ENCODE peak calls at places on chromosomes 13 and 19, in six cellular contexts. A, D, T, G, I and C are unnamed samples.

GRCh38 chr13:113452942-113453901 is at the start of gene ADPRHL1:
- DNase-seq in A (no peak), D (no peak), T (no peak), G (no peak), I (no peak), C (no peak)

GRCh38 chr19:4369109-4369887 is 25.9 kb downstream of the MPND start:
- DNase-seq in A (peak), D (no peak), T (no peak), G (peak), I (no peak), C (peak)

GRCh38 chr13:28387740-28388501 is 107.0 kb downstream of the FLT1 start:
- DNase-seq in A (no peak), D (no peak), T (no peak), G (no peak), I (no peak), C (no peak)

GRCh38 chr19:10510301-10510802 is 6.9 kb downstream of the S1PR5 start:
- DNase-seq in A (no peak), D (peak), T (no peak), G (no peak), I (no peak), C (no peak)

GRCh38 chr19:12834976-12835757 is 788 bp upstream of the RTBDN start:
- DNase-seq in A (peak), D (no peak), T (no peak), G (no peak), I (no peak), C (peak)

GRCh38 chr13:80033286-80033685 is 307.6 kb downstream of the SPRY2 start:
- DNase-seq in A (no peak), D (no peak), T (no peak), G (no peak), I (no peak), C (no peak)

GRCh38 chr13:42076309-42076713 is 27.9 kb downstream of the DGKH start:
- DNase-seq in A (no peak), D (no peak), T (no peak), G (no peak), I (no peak), C (no peak)

GRCh38 chr19:36169084-36169760 is 17.0 kb upstream of the COX7A1 start:
- DNase-seq in A (peak), D (no peak), T (no peak), G (no peak), I (no peak), C (no peak)

GRCh38 chr13:65894049-65894448 is 1336.1 kb downstream of the PCDH9 start:
- DNase-seq in A (no peak), D (no peak), T (no peak), G (no peak), I (no peak), C (no peak)

GRCh38 chr13:110471833-110472162 is 89.7 kb downstream of the RAB20 start:
- DNase-seq in A (peak), D (no peak), T (no peak), G (no peak), I (no peak), C (no peak)

GRCh38 chr13:39105110-39105509 is 66.9 kb downstream of the NHLRC3 start:
- DNase-seq in A (no peak), D (no peak), T (no peak), G (no peak), I (no peak), C (no peak)

DNA sequence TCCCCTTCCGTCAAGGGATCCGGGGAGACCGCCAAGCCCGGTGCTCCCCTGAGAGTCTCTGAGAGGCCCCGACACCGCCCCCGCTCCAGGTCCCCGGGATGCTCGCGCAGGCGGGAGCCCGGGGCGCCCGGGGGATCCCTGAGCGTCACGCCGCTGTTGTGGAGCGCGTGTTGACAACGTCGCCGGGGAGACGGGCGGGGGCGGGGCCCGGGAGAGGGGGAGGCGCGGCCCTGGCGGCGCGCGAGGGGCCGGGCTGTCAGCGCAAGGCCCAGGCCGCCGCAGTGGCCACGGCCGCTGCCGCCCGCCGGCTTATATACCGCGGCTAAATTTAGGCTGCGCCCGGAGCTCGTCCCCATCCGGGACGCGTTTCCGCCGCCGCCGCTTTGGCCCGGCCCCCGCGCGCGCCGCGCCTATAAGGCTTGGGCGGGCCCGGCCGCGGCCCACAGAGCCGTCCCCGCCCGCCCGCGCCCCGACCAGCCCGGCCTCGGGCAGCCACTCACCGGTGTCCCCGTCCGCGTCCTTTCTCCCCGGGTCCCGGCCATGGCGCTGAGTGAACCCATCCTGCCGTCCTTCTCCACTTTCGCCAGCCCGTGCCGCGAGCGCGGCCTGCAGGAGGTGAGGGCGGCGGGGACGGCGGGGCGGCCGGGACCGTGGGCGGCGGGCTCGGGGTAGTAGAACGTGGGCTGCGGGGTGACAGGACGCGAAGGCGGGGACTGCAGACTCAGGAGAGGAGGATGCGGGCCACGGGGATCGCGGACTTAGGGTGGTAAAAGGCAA is at the start of gene KLF2:
- DNase-seq in A (peak), D (peak), T (peak), G (peak), I (peak), C (peak)
- TF ChIP-seq EP300 in A (no peak), D (no peak), T (no peak), G (peak), I (no peak), C (no peak)

DNA sequence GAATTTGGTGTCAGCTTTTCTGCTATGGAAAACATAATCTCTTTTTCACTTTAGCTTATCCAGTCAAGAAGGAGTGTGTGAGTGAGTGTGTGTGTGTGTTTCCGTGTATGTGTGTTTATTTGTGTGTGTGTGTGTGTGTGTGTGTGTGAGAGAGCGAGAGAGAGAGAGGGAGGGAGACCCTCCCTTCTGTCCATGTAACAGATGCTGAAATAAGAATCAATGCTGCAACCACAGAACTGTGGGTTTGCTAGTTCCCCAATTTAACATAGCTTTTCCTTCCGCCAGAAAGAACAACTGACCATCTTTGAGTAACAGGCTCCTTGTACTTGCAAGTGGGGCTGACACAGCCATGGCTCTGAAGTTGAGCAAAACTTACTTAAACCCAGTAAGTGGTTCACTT is 5.2 kb downstream of the LCP1 start:
- DNase-seq in A (no peak), D (no peak), T (no peak), G (no peak), I (no peak), C (no peak)
- TF ChIP-seq EP300 in A (no peak), D (no peak), T (no peak), G (no peak), I (no peak), C (no peak)

GRCh38 chr13:57698851-57699250 is 67.3 kb downstream of the PCDH17 start:
- DNase-seq in A (no peak), D (no peak), T (no peak), G (no peak), I (no peak), C (no peak)

GRCh38 chr13:57704031-57704430 is 72.5 kb downstream of the PCDH17 start:
- DNase-seq in A (no peak), D (no peak), T (no peak), G (no peak), I (no peak), C (no peak)
- TF ChIP-seq EP300 in A (no peak), D (no peak), T (no peak), G (no peak), I (no peak), C (no peak)

DNA sequence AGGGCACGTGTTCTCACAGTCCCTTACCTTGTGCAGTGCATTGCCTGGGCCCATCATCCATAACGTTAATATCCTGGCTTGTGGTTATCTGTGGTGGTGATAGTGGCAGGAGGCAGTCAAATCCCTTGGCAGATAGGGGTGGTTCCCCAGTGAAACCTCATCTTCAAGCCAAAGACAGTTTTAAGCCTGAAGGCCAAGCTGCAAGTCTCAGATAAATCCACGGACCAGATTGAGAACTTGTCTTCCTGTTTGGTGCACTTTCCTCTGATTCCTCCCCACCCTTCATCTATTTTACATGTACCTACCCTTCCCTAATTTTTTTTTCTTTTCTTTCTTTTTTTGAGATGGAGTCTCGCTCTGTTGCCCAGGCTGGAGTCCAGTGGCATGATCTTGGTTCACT is 4.3 kb upstream of the FBXO17 start:
- DNase-seq in A (no peak), D (no peak), T (no peak), G (no peak), I (no peak), C (no peak)
- TF ChIP-seq EP300 in A (no peak), D (no peak), T (no peak), G (no peak), I (no peak), C (no peak)

GRCh38 chr19:48565090-48565489 is 13.1 kb downstream of the SULT2B1 start:
- DNase-seq in A (no peak), D (peak), T (no peak), G (no peak), I (no peak), C (no peak)

GRCh38 chr19:48573163-48573505 is 21.2 kb downstream of the SULT2B1 start:
- DNase-seq in A (peak), D (no peak), T (no peak), G (no peak), I (no peak), C (no peak)

GRCh38 chr19:48569814-48570213 is 17.8 kb downstream of the SULT2B1 start:
- DNase-seq in A (peak), D (no peak), T (no peak), G (no peak), I (no peak), C (no peak)

GRCh38 chr19:48571378-48572162 is 19.6 kb downstream of the SULT2B1 start:
- DNase-seq in A (peak), D (no peak), T (no peak), G (no peak), I (no peak), C (no peak)

GRCh38 chr19:48568345-48568886 is 16.4 kb downstream of the SULT2B1 start:
- DNase-seq in A (peak), D (peak), T (peak), G (peak), I (peak), C (peak)
- TF ChIP-seq EP300 in A (no peak), D (peak), T (no peak), G (no peak), I (no peak), C (no peak)

DNA sequence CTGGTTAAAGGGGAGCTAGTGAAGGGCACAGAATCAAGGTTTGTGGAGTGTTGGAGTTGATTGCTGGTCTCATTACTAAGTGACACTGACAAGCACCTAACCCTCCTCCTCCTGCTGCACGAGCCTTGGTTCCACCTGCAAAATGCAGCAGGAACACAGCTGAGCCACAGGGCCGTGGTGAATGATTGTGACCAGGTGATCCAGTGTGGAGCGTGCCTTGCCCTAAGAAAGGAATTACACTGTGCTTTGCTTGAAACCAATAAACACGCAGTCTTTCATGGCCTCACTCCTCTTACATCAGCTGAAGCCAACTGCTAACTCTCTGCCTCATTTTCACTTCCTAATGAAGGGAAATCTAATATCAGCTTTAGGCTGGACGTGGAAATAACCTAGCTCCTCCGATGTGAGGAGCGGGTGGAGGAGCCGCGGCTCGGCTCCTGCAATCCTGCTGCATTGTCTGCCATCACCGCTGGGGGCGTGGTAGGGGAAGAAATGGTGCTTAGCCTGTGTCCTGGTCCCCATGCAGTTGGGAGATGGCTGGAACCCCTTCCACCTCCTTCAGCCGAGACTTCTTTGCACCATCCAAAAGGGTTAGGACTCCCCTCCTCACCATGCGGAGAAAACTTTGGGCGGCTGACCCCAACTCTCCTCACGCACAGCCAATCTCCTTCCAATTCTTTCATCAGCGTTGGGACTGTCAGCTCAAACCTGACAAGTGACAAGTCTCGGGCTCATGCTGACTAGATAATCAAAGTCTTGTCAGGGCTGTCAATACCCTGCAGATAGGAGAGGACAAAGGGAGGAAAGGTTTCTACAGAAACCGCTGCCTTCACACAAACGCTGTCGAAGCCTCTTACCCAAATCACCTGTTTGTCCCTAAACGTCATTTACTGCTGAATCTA is 427.9 kb downstream of the ZNF536 start:
- DNase-seq in A (peak), D (peak), T (no peak), G (peak), I (no peak), C (no peak)
- TF ChIP-seq EP300 in A (no peak), D (no peak), T (no peak), G (no peak), I (no peak), C (no peak)

GRCh38 chr19:9039728-9040127 is 29.5 kb upstream of the MUC16 start:
- DNase-seq in A (no peak), D (no peak), T (no peak), G (no peak), I (no peak), C (no peak)
- TF ChIP-seq EP300 in A (no peak), D (no peak), T (no peak), G (no peak), I (no peak), C (no peak)